ENCODE peak calls at places on chromosomes 1 and 21, in five cellular contexts. H is MM.1S, O is ovary, U is psoas muscle, C is ascending aorta. L is an unnamed sample. For H3K27me3, the result is how much of the 10 kb centered on the place peaks cover.

GRCh38 chr1:21669287-21670058 is at the start of gene RAP1GAP:
- DNase-seq in H (no peak), C (peak), O (no peak), U (no peak), L (no peak)

GRCh38 chr1:24704411-24705259 is 40.6 kb upstream of the CLIC4 start:
- DNase-seq in U (no peak), C (no peak), H (no peak), O (no peak), L (no peak)

GRCh38 chr21:34889287-34889536 is 159.9 kb downstream of the RUNX1 start:
- DNase-seq in H (peak), C (peak), O (peak), U (peak), L (no peak)

GRCh38 chr1:5993553-5994510 is 1.6 kb upstream of the NPHP4 start:
- DNase-seq in C (no peak), O (peak), U (no peak), H (peak), L (peak)

GRCh38 chr1:159889821-159890252 is 10.1 kb downstream of the CFAP45 start:
- DNase-seq in U (peak), H (peak), C (peak), O (no peak), L (peak)

GRCh38 chr1:172477216-172477615 is 33.3 kb upstream of the PIGC start:
- DNase-seq in U (no peak), C (no peak), H (no peak), O (no peak), L (no peak)

GRCh38 chr1:244502630-244503029 is 41.6 kb downstream of the CATSPERE start:
- DNase-seq in U (no peak), C (no peak), O (no peak), H (no peak), L (no peak)

GRCh38 chr1:185325413-185325812 is 8.4 kb upstream of the IVNS1ABP start:
- DNase-seq in C (no peak), O (no peak), U (no peak), H (no peak), L (no peak)

GRCh38 chr1:219563568-219563967 is 49.3 kb downstream of the ZC3H11B start:
- DNase-seq in U (no peak), H (no peak), O (no peak), C (no peak), L (no peak)

GRCh38 chr1:7539772-7540175 is 231.3 kb upstream of the VAMP3 start:
- DNase-seq in C (no peak), U (no peak), O (no peak), H (peak), L (no peak)

GRCh38 chr1:5908461-5909375 is 83.5 kb downstream of the NPHP4 start:
- DNase-seq in C (no peak), U (no peak), H (no peak), O (no peak), L (no peak)

GRCh38 chr1:207711285-207711684 is 40.6 kb upstream of the CD46 start:
- DNase-seq in H (peak), C (no peak), U (no peak), O (no peak), L (no peak)

GRCh38 chr21:39016740-39017315 is 166.4 kb downstream of the PSMG1 start:
- DNase-seq in C (no peak), H (peak), U (no peak), O (no peak), L (no peak)

GRCh38 chr1:174206148-174206826 is 47.0 kb downstream of the RABGAP1L start:
- DNase-seq in U (no peak), O (no peak), C (no peak), H (peak), L (peak)

DNA sequence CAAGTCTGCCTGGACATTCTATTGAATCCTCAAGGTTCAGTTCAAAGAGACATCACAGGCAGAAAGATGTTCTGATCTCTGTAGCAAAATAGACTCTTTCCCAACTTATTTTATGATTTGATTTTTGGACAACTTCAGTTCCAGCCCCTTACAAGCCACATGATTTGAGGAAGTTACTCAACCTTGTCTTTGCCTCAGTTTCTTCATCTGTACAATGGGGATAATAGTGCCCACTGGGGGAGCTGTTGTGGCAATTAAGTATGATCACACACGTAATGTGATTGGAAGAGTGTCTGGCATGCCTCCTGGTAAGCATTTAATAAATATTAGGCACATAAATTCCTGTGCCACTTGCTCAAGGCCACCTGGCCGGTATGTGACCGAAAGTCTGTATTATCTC is 130.6 kb downstream of the DAB1 start:
- DNase-seq in O (no peak), H (no peak), U (no peak), C (no peak), L (no peak)
- H3K4me3 ChIP-seq in O (no peak), H (no peak), U (no peak), C (no peak), L (no peak)

GRCh38 chr1:119141020-119141424 is 569 bp upstream of the WARS2 start:
- DNase-seq in U (peak), H (peak), C (no peak), O (peak), L (peak)

GRCh38 chr1:119139393-119139792 is 1.1 kb downstream of the WARS2 start:
- DNase-seq in O (no peak), U (no peak), C (no peak), H (peak), L (peak)

GRCh38 chr1:119140177-119141019 is at the start of gene WARS2:
- DNase-seq in U (peak), O (peak), H (peak), C (peak), L (peak)

GRCh38 chr1:119141660-119142059 is 1.2 kb upstream of the WARS2 start:
- DNase-seq in O (no peak), C (no peak), H (no peak), U (no peak), L (no peak)

DNA sequence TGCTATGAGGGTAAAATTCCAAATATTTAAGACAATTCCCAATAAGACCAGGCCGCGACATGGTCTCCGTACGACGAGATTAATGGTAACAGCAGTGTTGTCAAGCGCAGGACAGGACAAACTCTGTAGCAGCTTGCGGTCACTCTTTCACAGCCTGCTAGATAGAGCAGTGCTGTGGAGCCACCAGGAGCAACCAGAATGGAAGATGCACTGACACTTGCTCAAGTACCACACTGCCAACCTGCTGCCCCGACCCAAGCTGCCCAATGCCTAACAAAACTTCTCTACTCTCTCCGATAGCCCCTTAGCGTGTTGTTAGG is 636 bp downstream of the WARS2 start:
- DNase-seq in U (no peak), O (no peak), H (no peak), C (no peak), L (no peak)
- TF ChIP-seq CTCF in U (no peak), O (no peak), H (no peak), C (no peak), L (no peak)

GRCh38 chr1:12811409-12811784 is 19.8 kb downstream of the PRAMEF11 start:
- DNase-seq in U (no peak), O (no peak), H (no peak), C (no peak), L (no peak)
- H3K27me3 ChIP-seq in U (under half), O (under half), H (under half), C (under half), L (under half)

GRCh38 chr1:242523968-242524570 is 428 bp downstream of the PLD5 start:
- DNase-seq in H (peak), O (peak), U (peak), C (peak), L (peak)

GRCh38 chr1:242525769-242526168 is 1.3 kb upstream of the PLD5 start:
- DNase-seq in C (no peak), U (no peak), H (no peak), O (no peak), L (no peak)

GRCh38 chr1:242523282-242523967 is 1.1 kb downstream of the PLD5 start:
- DNase-seq in O (peak), C (no peak), U (no peak), H (no peak), L (peak)

GRCh38 chr1:242524571-242525359 is at the start of gene PLD5:
- DNase-seq in O (peak), C (peak), H (peak), U (peak), L (peak)

DNA sequence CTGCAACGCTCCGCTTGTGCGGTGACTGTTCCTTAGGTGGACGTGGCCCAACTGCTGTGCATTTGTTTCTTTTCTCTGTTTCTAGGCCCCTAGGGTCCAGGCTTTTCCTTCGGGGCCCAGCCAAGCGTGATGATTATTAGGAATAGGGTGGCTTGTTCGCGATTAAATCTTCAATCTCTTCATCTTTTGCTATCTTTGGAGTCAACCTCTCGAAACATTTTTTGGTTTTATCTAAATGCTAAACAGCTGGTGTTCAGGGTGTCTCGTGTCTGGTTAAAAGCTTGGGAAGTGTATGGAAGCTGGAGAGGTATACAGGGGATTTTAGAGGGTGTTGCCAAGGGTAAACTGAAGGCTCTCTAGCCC is 844 bp upstream of the PLD5 start:
- DNase-seq in O (no peak), U (no peak), C (no peak), H (no peak), L (no peak)
- H3K4me3 ChIP-seq in O (peak), U (peak), C (peak), H (peak), L (no peak)

GRCh38 chr1:189983156-189983555 is 494.5 kb downstream of the BRINP3 start:
- DNase-seq in U (no peak), C (no peak), O (no peak), H (no peak), L (no peak)

GRCh38 chr1:189977184-189977583 is 500.5 kb downstream of the BRINP3 start:
- DNase-seq in C (no peak), H (no peak), U (no peak), O (no peak), L (no peak)
- TF ChIP-seq CTCF in C (no peak), H (no peak), U (no peak), O (no peak), L (no peak)

GRCh38 chr21:44933199-44933937 is 6.5 kb upstream of the SLX9 start:
- DNase-seq in U (peak), O (no peak), C (no peak), H (no peak), L (no peak)
- H3K27me3 ChIP-seq in U (under half), O (under half), C (under half), H (half or more), L (under half)

GRCh38 chr1:212288614-212289013 is 3.4 kb downstream of the PPP2R5A start:
- DNase-seq in U (no peak), C (no peak), H (no peak), O (no peak), L (no peak)
- H3K4me3 ChIP-seq in U (peak), C (peak), H (no peak), O (no peak), L (no peak)

L was measured in GM06990.